ENCODE peak calls at places on chromosome 17, in seven cellular contexts. S is HCT116, F is stomach, Q is right lobe of liver, J is body of pancreas, Y is prostate gland, X is IMR-90. A is an unnamed sample.

GRCh38 chr17:4477286-4477791 is 21.3 kb upstream of the SPNS2 start:
- DNase-seq in J (no peak), X (no peak), F (no peak), Q (no peak), S (no peak), Y (no peak), A (no peak)

GRCh38 chr17:77428020-77428781 is 287.4 kb downstream of the SEC14L1 start:
- DNase-seq in Y (no peak), X (no peak), F (no peak), J (no peak), S (no peak), Q (no peak), A (no peak)

GRCh38 chr17:83189013-83189672 is 109.7 kb downstream of the METRNL start:
- DNase-seq in X (no peak), Q (peak), F (no peak), Y (no peak), J (peak), S (no peak), A (no peak)

GRCh38 chr17:68357886-68358285 is 66.6 kb downstream of the ARSG start:
- DNase-seq in J (no peak), X (no peak), F (no peak), S (no peak), Q (no peak), Y (no peak), A (no peak)

GRCh38 chr17:17951524-17951923 is 20.7 kb downstream of the TOM1L2 start:
- DNase-seq in S (no peak), X (no peak), J (no peak), F (no peak), Y (no peak), Q (no peak), A (no peak)

GRCh38 chr17:6439951-6440350 is 4.3 kb upstream of the PIMREG start:
- DNase-seq in F (no peak), X (no peak), Y (no peak), J (no peak), Q (no peak), S (no peak), A (no peak)

GRCh38 chr17:74631468-74632195 is 8.1 kb upstream of the CD300E start:
- DNase-seq in Y (no peak), J (no peak), S (no peak), X (no peak), F (no peak), Q (no peak), A (no peak)

GRCh38 chr17:266701-267656 is 85.5 kb upstream of the DOC2B start:
- DNase-seq in Q (peak), Y (no peak), X (no peak), S (no peak), J (peak), F (peak), A (peak)

GRCh38 chr17:6558932-6559752 is 2.8 kb upstream of the PITPNM3 start:
- DNase-seq in X (no peak), F (no peak), S (no peak), Q (peak), Y (no peak), J (no peak), A (peak)

GRCh38 chr17:146546-146945 is 9.2 kb downstream of the SCGB1C2 start:
- DNase-seq in S (no peak), Q (no peak), J (peak), X (no peak), Y (no peak), F (peak), A (no peak)

GRCh38 chr17:7632492-7632894 is 2.6 kb downstream of the SHBG start:
- DNase-seq in Q (no peak), S (peak), Y (no peak), J (peak), X (peak), F (peak), A (peak)

GRCh38 chr17:12613566-12613965 is 52.1 kb upstream of the MYOCD start:
- DNase-seq in X (peak), F (no peak), J (no peak), S (no peak), Q (no peak), Y (no peak), A (no peak)

GRCh38 chr17:61481421-61481820 is 29.2 kb downstream of the TBX4 start:
- DNase-seq in F (no peak), Q (no peak), Y (no peak), X (no peak), S (no peak), J (no peak), A (no peak)

GRCh38 chr17:10631048-10631700 is 25.9 kb downstream of the MYH3 start:
- DNase-seq in Q (no peak), Y (no peak), F (no peak), X (peak), J (no peak), S (no peak), A (no peak)

GRCh38 chr17:42937712-42938596 is 26.3 kb downstream of the AARSD1 start:
- DNase-seq in J (peak), Y (no peak), S (peak), X (peak), Q (peak), F (no peak), A (peak)

GRCh38 chr17:74457146-74457819 is 9.2 kb upstream of the CD300A start:
- DNase-seq in J (peak), F (peak), Y (peak), X (peak), S (peak), Q (peak), A (peak)

DNA sequence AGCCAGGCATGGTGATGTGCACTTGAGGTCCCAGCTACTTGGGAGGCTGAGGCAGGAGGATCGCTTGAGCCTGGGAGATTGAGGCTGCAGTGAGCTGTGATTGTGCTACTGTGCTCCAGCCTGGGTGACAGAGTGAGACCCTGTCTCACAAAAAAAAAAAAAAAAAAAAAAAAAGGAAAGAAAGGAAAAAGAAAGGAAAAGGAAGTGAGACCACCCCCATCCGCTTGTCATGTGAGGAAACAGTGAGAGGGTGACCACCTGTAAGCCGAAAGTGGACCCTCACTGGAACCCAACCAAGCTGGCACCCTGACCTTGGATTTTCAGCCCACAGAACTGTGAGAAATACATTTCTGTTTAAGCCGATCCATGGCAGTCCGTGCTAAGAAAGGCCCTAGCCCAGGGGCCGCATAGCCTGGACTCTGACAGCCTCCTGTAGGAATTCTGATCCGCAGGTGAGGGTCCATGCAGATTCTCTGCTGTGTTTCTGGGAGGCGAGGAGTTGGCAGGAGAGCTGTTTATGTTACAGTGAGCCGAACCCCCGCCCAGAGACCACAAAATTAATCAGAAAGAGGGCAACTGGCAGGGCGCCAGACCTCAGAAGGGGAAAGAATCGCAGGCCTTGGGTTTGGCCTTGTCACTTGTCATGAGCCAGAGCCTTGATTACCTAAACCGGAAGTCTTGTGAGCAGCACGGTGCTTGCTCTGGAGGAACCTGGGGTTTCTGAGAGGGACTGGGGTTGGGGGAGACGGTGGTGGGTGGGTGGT is 938 bp downstream of the SGSH start:
- DNase-seq in X (peak), S (peak), F (peak), Y (peak), Q (peak), J (peak), A (peak)
- H3K27ac ChIP-seq in X (peak), S (peak), F (peak), Y (peak), Q (peak), J (peak), A (peak)

GRCh38 chr17:81867123-81867951 is 3.8 kb downstream of the ARHGDIA start:
- DNase-seq in S (no peak), Q (peak), J (peak), X (peak), F (peak), Y (no peak), A (peak)
- TF ChIP-seq POLR2A in S (no peak), Q (no peak), J (no peak), X (no peak), F (no peak), Y (no peak), A (no peak)

DNA sequence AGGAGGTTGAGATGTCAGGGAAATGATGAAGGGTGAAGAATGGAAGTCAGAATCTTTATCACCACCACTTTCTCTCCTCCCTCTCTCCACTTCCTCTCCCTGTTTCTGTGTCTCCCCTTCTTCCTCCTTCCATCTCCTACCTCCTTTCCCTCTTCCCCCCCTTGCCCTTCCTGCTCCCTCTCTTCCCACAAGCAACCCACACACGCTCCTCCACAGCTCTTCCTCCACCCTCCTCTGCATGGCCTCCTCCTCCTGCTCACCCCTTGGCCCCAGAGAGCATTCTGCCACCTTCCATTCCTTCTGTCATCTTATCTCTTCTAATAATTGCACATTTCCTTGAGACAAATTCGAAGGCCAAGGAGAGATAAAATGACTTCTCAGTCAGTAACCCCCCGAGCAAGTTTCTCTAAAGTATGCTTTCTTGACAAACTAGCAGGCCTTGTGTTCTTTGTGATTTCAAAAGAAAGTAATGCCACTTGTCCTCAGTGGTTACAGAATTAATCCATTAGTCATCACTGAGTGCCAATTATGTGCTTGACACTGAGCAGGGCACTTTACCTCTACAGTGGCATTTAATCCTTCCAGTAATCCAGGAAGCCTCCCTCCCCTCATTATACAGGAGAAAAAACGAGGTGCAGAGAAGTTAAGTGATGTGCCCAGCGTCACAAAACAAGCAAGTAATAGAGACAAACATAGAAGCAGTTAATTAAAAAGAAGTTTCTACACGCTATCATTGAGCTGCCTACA is 72.3 kb upstream of the CCL1 start:
- DNase-seq in X (no peak), Y (no peak), S (no peak), Q (no peak), J (no peak), F (no peak), A (no peak)
- TF ChIP-seq CTCF in X (no peak), Y (no peak), S (no peak), Q (no peak), J (no peak), F (no peak), A (no peak)

GRCh38 chr17:38704645-38705522 is at the start of gene MLLT6:
- DNase-seq in Y (peak), J (peak), X (peak), S (no peak), F (peak), Q (peak), A (peak)

GRCh38 chr17:38706625-38707298 is 1.7 kb downstream of the MLLT6 start:
- DNase-seq in Q (no peak), S (no peak), X (no peak), Y (no peak), J (no peak), F (no peak), A (no peak)

GRCh38 chr17:38705523-38705802 is 390 bp downstream of the MLLT6 start:
- DNase-seq in X (no peak), Q (peak), J (no peak), Y (no peak), S (no peak), F (no peak), A (no peak)

GRCh38 chr17:38707678-38708351 is 2.7 kb downstream of the MLLT6 start:
- DNase-seq in Q (no peak), F (no peak), J (no peak), Y (no peak), S (no peak), X (no peak), A (no peak)

DNA sequence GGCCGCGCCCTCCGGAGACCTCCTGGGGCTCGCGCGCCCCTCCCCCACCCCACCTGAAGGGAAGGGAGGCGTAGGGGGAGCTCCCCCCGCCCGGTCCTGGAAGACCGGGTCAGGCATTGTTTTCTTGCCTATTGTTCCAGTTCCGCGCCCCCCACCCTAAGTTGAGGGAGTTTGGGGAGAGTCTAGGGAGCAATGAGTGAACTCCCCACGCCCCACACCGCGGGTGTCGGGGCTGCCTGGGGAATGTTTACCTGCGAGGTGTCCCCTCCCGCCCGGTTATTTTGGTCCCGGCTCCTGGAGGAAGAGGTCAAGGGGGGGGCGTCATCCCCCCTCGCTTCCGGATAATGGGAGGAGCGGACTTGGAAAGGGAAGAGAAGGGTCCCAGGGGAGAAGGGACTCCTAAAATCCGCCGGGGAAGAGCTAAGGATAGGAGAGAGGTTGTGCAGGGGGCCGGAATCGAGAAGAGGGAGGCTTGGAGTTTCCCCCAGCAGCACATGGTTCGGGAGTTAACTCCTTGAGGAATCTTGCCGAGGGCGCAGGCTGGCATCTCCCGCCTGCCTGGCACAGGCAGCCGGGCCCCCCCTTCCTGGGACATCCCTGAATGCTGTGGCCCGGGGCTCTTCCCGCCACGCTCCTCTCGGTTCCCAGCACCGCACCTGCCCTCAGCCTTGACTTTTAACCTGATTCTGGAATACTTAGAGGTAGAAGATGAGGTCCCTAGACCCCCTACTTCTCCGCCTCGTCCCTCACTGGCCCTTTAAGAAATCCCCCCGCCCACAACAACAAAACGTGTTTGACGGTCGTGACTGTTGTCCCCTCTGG is 941 bp downstream of the MLLT6 start:
- DNase-seq in J (peak), X (no peak), Y (peak), F (peak), S (no peak), Q (no peak), A (peak)
- H3K27ac ChIP-seq in J (peak), X (peak), Y (peak), F (peak), S (peak), Q (peak), A (peak)

GRCh38 chr17:1645207-1646171 is at the start of gene SCARF1:
- DNase-seq in S (no peak), J (no peak), Y (no peak), Q (peak), X (no peak), F (no peak), A (no peak)
- TF ChIP-seq POLR2A in S (no peak), J (peak), Y (no peak), Q (peak), X (no peak), F (no peak), A (no peak)

DNA sequence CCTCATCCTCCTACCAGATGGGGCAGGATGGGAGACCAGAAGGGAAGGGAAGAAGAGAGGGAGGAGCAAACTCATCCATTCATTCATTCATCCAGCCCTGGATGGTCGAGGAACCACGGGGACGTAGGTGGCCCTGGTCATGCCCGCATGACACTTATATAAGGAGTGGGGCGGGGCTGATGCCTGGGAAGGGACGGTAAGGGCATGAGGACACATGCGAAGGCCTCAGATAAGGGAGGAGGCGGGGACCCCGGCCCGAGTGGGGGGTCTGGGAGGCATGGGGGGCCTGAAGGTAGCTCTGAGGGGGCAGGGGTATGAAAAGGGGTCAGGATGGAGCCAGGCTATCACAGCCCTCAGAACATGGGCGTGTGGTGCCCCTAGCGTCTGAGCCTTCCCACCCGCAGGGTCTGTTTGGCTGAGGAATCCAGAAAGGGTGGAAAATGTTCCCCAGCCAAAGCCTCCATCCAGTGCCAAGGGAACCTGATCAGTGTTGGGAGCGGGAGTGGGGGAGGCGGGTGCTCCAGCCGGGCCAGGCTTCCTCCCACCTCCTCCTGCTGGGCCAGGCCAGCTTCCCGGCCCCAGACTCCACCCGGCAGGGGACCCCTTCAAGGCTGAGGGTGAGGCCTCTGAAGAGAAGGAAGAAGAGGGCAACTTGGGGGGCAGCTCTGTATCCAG is 17.6 kb upstream of the CD79B start:
- DNase-seq in X (no peak), S (no peak), F (no peak), Q (no peak), Y (no peak), J (no peak), A (peak)
- TF ChIP-seq CTCF in X (no peak), S (no peak), F (no peak), Q (no peak), Y (no peak), J (no peak), A (no peak)

DNA sequence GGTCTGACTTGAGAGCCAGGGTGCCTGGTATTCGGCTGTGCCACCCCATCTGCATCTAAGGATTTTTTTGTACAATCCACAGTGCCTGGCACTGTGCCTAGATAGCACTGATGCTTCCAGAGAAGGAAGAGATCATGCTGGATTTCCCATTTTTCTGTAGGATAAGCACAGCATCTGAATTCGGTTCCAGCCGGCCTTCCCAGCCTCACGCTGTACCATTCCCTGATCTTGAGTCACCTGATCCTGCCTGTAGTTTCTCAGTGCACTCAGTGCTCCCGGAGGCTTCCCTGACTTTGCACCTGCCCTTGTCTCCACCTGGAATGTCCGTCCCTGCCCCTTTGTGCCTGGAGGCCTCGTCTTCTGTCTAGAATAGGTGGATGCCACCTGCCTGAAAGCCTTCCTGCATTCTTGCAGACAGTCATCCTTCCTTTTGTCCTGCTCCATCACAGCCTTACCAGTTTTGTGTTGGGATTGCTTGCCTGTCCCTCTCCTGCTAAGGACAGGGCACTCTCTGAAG is 179.9 kb downstream of the CCDC182 start:
- DNase-seq in X (no peak), Q (no peak), F (no peak), J (no peak), S (no peak), Y (no peak), A (no peak)
- H3K27ac ChIP-seq in X (no peak), Q (no peak), F (no peak), J (no peak), S (no peak), Y (no peak), A (no peak)

DNA sequence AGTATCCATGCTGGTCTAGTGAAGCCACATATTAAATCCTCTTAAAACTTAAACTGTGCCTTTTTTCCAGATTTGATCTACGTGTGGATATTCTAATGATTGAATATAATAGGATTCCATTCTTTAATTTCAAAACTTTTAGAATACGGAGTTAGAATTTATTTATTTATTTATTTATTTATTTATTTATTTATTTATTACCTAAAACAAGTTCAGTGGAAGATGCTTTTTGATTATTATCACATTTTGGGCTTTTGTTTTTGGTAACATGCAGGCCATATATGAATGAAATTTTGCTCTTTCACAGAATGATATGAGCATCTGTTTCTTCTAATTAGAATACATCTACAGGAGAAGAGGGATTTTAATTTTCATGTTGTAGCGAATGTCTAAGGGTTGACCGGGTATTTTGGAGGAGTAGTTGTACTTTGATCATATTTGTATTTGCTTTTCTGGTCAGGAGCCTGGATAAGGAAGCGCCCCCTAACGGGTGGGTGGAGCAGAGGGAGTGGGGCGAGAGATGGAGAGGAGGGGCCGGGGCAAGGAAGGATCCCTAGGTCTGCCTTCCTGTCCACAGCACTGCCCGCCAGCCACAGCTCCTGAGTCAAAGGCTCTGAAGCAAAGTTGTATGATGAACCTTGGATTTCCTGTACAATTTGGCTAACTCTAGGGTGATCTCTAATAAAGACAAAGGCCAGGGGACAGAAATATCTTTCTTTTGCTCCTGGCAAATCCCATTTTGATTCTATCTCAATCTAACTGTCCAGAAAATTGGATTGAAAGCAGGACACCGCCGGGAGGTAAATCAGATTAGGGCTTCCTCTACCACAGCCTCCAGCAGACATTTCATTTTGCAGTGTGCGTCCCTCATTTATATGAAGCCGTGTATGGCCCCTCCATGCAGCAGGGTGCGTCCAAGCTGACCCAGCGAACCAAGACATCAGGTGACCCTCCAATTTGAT is 149.1 kb downstream of the PRKCA start:
- DNase-seq in Y (no peak), S (no peak), Q (peak), J (peak), F (peak), X (no peak), A (no peak)
- TF ChIP-seq POLR2A in Y (no peak), S (no peak), Q (no peak), J (no peak), F (no peak), X (no peak), A (no peak)

GRCh38 chr17:46730679-46731078 is 87.8 kb downstream of the WNT3 start:
- DNase-seq in Q (no peak), F (no peak), J (no peak), Y (no peak), X (no peak), S (no peak), A (no peak)
- TF ChIP-seq CTCF in Q (no peak), F (no peak), J (no peak), Y (no peak), X (no peak), S (no peak), A (no peak)

A was measured in ovary.